ENCODE peak calls at places on chromosome 22, in eight cellular contexts. J is head of caudate nucleus; R is right lobe of liver; G is body of pancreas; F is sciatic nerve; A is stimulated activated CD4-positive, alpha-beta T cell treated with anti-CD3 and anti-CD28 coated beads, Interleukin-4, amount 100 ng/mL, for 1 hour; L is NCI-H1436; O is HS-5. X is an unnamed sample.

GRCh38 chr22:28896611-28897010 is 13.2 kb downstream of the ZNRF3 start:
- DNase-seq in J (no peak), R (no peak), G (no peak), F (no peak), A (no peak), L (no peak), O (no peak), X (no peak)

GRCh38 chr22:48738204-48738980 is 1089.3 kb downstream of the BRD1 start:
- DNase-seq in J (peak; percentile 20), R (no peak), G (no peak), F (peak; percentile 47), A (no peak), L (no peak), O (no peak), X (no peak)

GRCh38 chr22:41197808-41198585 is 7.1 kb upstream of the L3MBTL2 start:
- DNase-seq in J (peak; percentile 69), R (peak; percentile 46), G (peak; percentile 45), F (no peak), A (peak; percentile 63), L (peak; percentile 19), O (peak; percentile 26), X (no peak)

GRCh38 chr22:25375683-25376082 is 156.2 kb downstream of the CRYBB2 start:
- DNase-seq in J (no peak), R (no peak), G (no peak), F (no peak), A (no peak), L (no peak), O (no peak), X (no peak)

GRCh38 chr22:22922954-22923319 is 35.3 kb downstream of the IGLL5 start:
- DNase-seq in J (no peak), R (no peak), G (no peak), F (no peak), A (no peak), L (no peak), O (no peak), X (no peak)

GRCh38 chr22:49291781-49292180 is 535.9 kb downstream of the BRD1 start:
- DNase-seq in J (no peak), R (no peak), G (no peak), F (peak; percentile 18), A (no peak), L (no peak), O (no peak), X (no peak)

GRCh38 chr22:38989461-38989860 is 7.3 kb downstream of the APOBEC3B start:
- DNase-seq in J (no peak), R (no peak), G (no peak), F (no peak), A (no peak), L (no peak), O (no peak), X (no peak)

GRCh38 chr22:47569389-47570299 is 807.2 kb downstream of the TBC1D22A start:
- DNase-seq in J (no peak), R (no peak), G (no peak), F (peak; percentile 30), A (no peak), L (no peak), O (no peak), X (no peak)

GRCh38 chr22:21672107-21672629 is 6.4 kb downstream of the PPIL2 start:
- DNase-seq in J (no peak), R (no peak), G (no peak), F (no peak), A (no peak), L (no peak), O (no peak), X (no peak)

GRCh38 chr22:39152511-39153219 is at the start of gene CBX7:
- DNase-seq in J (peak; percentile 95), R (peak; percentile 96), G (peak; percentile 95), F (peak; percentile 97), A (peak; percentile 87), L (peak; percentile 88), O (peak; percentile 54), X (peak; percentile 94)

GRCh38 chr22:19789406-19789805 is 28.8 kb downstream of the TBX1 start:
- DNase-seq in J (no peak), R (peak; percentile 14), G (no peak), F (no peak), A (no peak), L (no peak), O (no peak), X (no peak)

GRCh38 chr22:31344369-31345330 is 1.5 kb downstream of the PATZ1 start:
- DNase-seq in J (no peak), R (peak; percentile 47), G (peak; percentile 70), F (peak; percentile 73), A (peak; percentile 26), L (peak; percentile 8), O (no peak), X (peak; percentile 39)

GRCh38 chr22:49738006-49738405 is 89.7 kb downstream of the BRD1 start:
- DNase-seq in J (no peak), R (no peak), G (no peak), F (no peak), A (no peak), L (no peak), O (no peak), X (no peak)

X was measured in lung.